ENCODE peak calls at places on chromosomes 13 and 19, in four cellular contexts. W is AG04450, Y is heart right ventricle, D is dorsolateral prefrontal cortex. K is an unnamed sample. For H3K27me3, the result is how much of the 10 kb centered on the place peaks cover.

GRCh38 chr13:99404005-99404755 is 97.0 kb upstream of the GPR183 start:
- DNase-seq in W (no peak), Y (no peak), D (no peak), K (no peak)

GRCh38 chr19:13597625-13598024 is 91.3 kb upstream of the CACNA1A start:
- DNase-seq in W (peak), Y (peak), D (peak), K (no peak)

GRCh38 chr19:13195678-13196077 is 45.5 kb downstream of the IER2 start:
- DNase-seq in W (no peak), Y (no peak), D (no peak), K (no peak)

GRCh38 chr13:27918918-27919255 is 913 bp upstream of the PDX1 start:
- DNase-seq in W (no peak), Y (no peak), D (no peak), K (no peak)

GRCh38 chr13:97058896-97059295 is 64.6 kb upstream of the OXGR1 start:
- DNase-seq in W (no peak), Y (no peak), D (no peak), K (no peak)

GRCh38 chr13:113584870-113585671 is 518 bp downstream of the TFDP1 start:
- DNase-seq in W (no peak), Y (no peak), D (no peak), K (no peak)

GRCh38 chr19:3849092-3849491 is 19.7 kb downstream of the ZFR2 start:
- DNase-seq in W (no peak), Y (peak), D (no peak), K (no peak)

GRCh38 chr13:101757446-101758039 is 305.1 kb downstream of the ITGBL1 start:
- DNase-seq in W (no peak), Y (no peak), D (no peak), K (no peak)

GRCh38 chr13:103386341-103386740 is 320.1 kb upstream of the SLC10A2 start:
- DNase-seq in W (no peak), Y (peak), D (no peak), K (no peak)

GRCh38 chr19:33468361-33469170 is 53.0 kb downstream of the PEPD start:
- DNase-seq in W (no peak), Y (no peak), D (no peak), K (peak)

GRCh38 chr19:54440641-54441040 is 8.4 kb upstream of the LENG8 start:
- DNase-seq in W (no peak), Y (no peak), D (no peak), K (no peak)

DNA sequence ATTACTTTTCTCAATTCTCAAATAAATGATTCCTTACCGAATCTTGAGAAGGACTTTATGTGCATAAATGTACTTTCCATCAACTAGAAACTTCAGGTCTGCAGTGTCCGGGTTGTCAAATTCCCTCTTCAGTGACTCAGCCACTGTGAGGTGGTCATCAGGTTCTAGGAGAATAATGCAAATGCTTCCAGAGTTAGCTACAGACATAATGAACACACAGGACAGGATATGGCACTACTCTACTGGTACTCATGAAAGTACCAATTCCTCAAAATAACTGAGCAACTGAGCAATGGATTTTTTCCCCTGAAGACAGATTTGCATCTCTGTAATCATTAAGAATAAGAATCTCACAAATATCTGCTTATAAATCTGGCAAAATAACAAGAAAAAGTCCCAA is 31.2 kb downstream of the RCBTB2 start:
- DNase-seq in W (no peak), Y (no peak), D (no peak), K (no peak)
- H3K4me3 ChIP-seq in W (no peak), Y (no peak), D (no peak), K (no peak)

GRCh38 chr19:42360787-42361544 is 29.1 kb downstream of the CNFN start:
- DNase-seq in W (no peak), Y (no peak), D (no peak), K (no peak)
- TF ChIP-seq CTCF in W (no peak), Y (no peak), D (no peak), K (no peak)

DNA sequence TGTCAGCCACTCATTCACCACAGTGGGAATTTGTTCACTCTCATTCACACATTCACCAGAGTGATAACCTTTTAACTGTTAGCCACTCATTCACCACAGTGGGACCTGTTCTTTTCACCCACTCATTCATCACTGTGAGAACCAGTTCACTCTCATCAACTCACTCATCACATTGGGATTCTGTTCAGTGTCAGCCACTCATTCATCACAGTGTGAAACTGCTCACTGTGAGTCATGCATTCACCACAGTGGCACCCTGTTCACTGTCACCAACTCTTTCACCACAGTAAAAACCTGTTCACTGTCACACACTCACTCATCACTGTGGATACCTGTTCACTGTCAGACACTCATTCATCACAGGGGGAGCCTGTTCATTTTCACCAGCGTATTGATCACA is 43.5 kb upstream of the ZNF85 start:
- DNase-seq in W (no peak), Y (no peak), D (no peak), K (no peak)
- H3K27me3 ChIP-seq in W (under half), Y (under half), D (under half), K (under half)

DNA sequence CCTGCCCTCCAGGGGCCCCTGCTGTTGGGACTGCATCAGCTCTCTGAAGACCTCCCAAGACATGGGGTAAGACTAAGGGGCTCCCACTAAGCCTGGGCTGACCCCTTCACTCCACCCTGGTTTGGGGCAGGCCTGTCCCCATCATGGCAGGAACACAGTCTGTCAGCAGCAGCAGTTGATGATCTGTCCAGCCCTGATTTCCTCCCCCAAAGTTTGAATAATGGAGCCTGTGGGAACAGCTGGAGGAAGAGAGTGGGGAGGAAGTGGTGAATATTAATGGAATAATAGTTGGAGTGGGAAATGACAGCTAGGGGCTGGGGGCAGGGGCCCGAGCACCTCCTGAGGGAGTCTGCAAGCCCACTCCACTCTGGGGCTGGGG is 1.3 kb upstream of the B3GNT8 start:
- DNase-seq in W (no peak), Y (no peak), D (no peak), K (no peak)
- H3K4me3 ChIP-seq in W (no peak), Y (peak), D (peak), K (no peak)

GRCh38 chr13:95568131-95568530 is 15.6 kb downstream of the CLDN10 start:
- DNase-seq in W (no peak), Y (no peak), D (no peak), K (no peak)

GRCh38 chr13:95564948-95565347 is 12.4 kb downstream of the CLDN10 start:
- DNase-seq in W (no peak), Y (no peak), D (no peak), K (peak)

GRCh38 chr13:95559100-95559499 is 6.6 kb downstream of the CLDN10 start:
- DNase-seq in W (no peak), Y (no peak), D (no peak), K (no peak)

GRCh38 chr13:95560387-95560786 is 7.9 kb downstream of the CLDN10 start:
- DNase-seq in W (no peak), Y (no peak), D (no peak), K (no peak)

GRCh38 chr13:95564091-95564490 is 11.6 kb downstream of the CLDN10 start:
- DNase-seq in W (no peak), Y (no peak), D (no peak), K (no peak)
- TF ChIP-seq CTCF in W (no peak), Y (no peak), D (no peak), K (no peak)

GRCh38 chr19:1734328-1734966 is 18.9 kb upstream of the ONECUT3 start:
- DNase-seq in W (no peak), Y (no peak), D (no peak), K (no peak)

GRCh38 chr19:1739960-1740629 is 13.2 kb upstream of the ONECUT3 start:
- DNase-seq in W (no peak), Y (no peak), D (no peak), K (no peak)

GRCh38 chr19:1736280-1736679 is 17.0 kb upstream of the ONECUT3 start:
- DNase-seq in W (no peak), Y (no peak), D (no peak), K (no peak)

GRCh38 chr19:1736916-1737315 is 16.4 kb upstream of the ONECUT3 start:
- DNase-seq in W (no peak), Y (no peak), D (no peak), K (no peak)
- H3K27me3 ChIP-seq in W (under half), Y (half or more), D (under half), K (under half)

DNA sequence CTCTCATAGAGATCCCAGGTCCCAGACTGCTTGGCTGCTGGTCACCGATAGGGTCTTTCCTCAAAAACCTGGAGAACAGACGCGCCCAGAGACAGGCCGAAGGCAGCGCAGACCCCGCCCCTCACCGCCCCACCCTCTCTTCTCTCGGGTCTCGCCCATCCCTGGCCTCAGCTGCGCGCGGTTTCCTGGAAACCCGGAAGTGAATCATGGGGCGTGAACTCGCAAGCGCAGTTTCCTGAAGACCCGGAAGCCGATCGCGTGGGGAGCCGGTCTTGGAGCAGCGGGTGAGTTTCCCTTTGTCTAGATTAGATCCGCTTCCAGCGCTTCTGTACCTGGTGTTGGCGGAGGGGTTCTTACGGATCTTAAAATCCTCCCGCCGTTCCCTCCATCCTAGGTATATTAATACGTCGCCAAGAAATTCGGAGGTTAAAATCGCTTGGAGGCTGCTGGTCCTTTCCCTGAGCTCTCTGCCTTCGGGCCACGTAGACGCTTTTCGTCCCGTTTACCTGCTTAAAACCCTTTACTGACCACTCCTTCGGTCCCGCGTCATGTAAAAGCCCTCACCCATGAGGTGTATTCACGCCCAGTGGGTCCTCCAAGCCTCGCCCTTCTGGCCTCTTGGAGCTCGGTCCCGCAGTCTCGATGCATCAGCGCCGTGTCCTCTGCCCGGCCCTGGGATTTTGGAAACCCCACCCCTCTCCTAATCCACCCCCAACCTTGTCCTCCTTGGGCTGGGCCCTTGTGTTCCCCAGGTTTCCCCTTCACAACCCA is at the start of gene ZNF578:
- DNase-seq in W (peak), Y (peak), D (peak), K (peak)
- H3K4me3 ChIP-seq in W (peak), Y (peak), D (peak), K (peak)

DNA sequence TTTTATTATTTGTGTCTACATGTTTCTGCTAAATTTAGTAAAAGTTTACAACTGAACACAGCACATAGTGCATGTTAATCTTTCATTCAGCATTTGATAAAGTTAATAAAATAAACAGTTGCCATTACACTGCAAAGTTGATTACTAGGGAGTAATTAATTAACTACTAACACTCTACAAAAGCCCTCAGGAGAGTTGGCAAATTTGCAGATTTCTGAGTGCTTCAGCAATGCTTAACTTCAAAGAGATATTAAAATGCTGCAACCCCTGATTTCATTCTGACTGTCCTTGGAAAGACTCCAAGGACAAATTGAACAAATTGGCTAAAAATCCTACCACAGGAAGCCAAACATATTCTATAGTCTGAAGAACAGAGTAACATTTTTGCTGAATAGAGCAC is 1542.9 kb downstream of the SLITRK5 start:
- DNase-seq in W (no peak), Y (no peak), D (no peak), K (no peak)
- TF ChIP-seq CTCF in W (no peak), Y (no peak), D (no peak), K (no peak)